ENCODE peak calls at places on chromosome 15, in four cellular contexts. One of them, this sample, is unnamed.
A peak's percentile ranks its signal among the peaks of the same experiment; 100 is the strongest.

GRCh38 chr15:55846108-55846707 is 103.3 kb upstream of the PRTG start:
- DNase-seq in HepG2: peak; percentile 69
- DNase-seq in SK-N-SH: peak; percentile 65
- DNase-seq in K562: peak; percentile 70
- DNase-seq in this sample: peak; percentile 29

GRCh38 chr15:91202510-91202909 is 102.5 kb downstream of the SV2B start:
- DNase-seq in SK-N-SH: no peak
- DNase-seq in HepG2: no peak
- DNase-seq in K562: no peak
- DNase-seq in this sample: no peak

GRCh38 chr15:27681038-27681437 is 418.1 kb downstream of the OCA2 start:
- DNase-seq in K562: no peak
- DNase-seq in HepG2: peak; percentile 18
- DNase-seq in SK-N-SH: peak; percentile 49
- DNase-seq in this sample: peak; percentile 90

GRCh38 chr15:51438526-51438925 is 97.1 kb downstream of the GLDN start:
- DNase-seq in SK-N-SH: no peak
- DNase-seq in K562: no peak
- DNase-seq in HepG2: no peak
- DNase-seq in this sample: no peak

GRCh38 chr15:74497584-74497983 is 36.6 kb upstream of the UBL7 start:
- DNase-seq in HepG2: no peak
- DNase-seq in K562: no peak
- DNase-seq in SK-N-SH: no peak
- DNase-seq in this sample: no peak

GRCh38 chr15:39855400-39855799 is 64.7 kb downstream of the GPR176 start:
- DNase-seq in K562: no peak
- DNase-seq in HepG2: no peak
- DNase-seq in SK-N-SH: no peak
- DNase-seq in this sample: no peak

GRCh38 chr15:26453914-26454313 is 319.0 kb downstream of the GABRB3 start:
- DNase-seq in K562: no peak
- DNase-seq in SK-N-SH: no peak
- DNase-seq in HepG2: no peak
- DNase-seq in this sample: peak; percentile 32

GRCh38 chr15:81410318-81410753 is 36.3 kb upstream of the TMC3 start:
- DNase-seq in K562: no peak
- DNase-seq in SK-N-SH: peak; percentile 57
- DNase-seq in HepG2: peak; percentile 20
- DNase-seq in this sample: peak; percentile 24

GRCh38 chr15:25775317-25775912 is 87.7 kb downstream of the ATP10A start:
- DNase-seq in SK-N-SH: no peak
- DNase-seq in K562: no peak
- DNase-seq in HepG2: peak; percentile 45
- DNase-seq in this sample: no peak

GRCh38 chr15:38864827-38865604 is 300.4 kb upstream of the RASGRP1 start:
- DNase-seq in HepG2: no peak
- DNase-seq in SK-N-SH: no peak
- DNase-seq in K562: no peak
- DNase-seq in this sample: no peak

GRCh38 chr15:93042211-93042610 is 46.8 kb downstream of the RGMA start:
- DNase-seq in HepG2: no peak
- DNase-seq in K562: no peak
- DNase-seq in SK-N-SH: no peak
- DNase-seq in this sample: no peak

GRCh38 chr15:100704281-100705055 is 102.1 kb downstream of the ASB7 start:
- DNase-seq in K562: no peak
- DNase-seq in SK-N-SH: no peak
- DNase-seq in HepG2: no peak
- DNase-seq in this sample: no peak

GRCh38 chr15:31392761-31393401 is 66.2 kb downstream of the KLF13 start:
- DNase-seq in K562: no peak
- DNase-seq in HepG2: no peak
- DNase-seq in SK-N-SH: no peak
- DNase-seq in this sample: no peak

GRCh38 chr15:44029940-44030568 is 165.0 kb downstream of the FRMD5 start:
- DNase-seq in HepG2: no peak
- DNase-seq in K562: no peak
- DNase-seq in SK-N-SH: no peak
- DNase-seq in this sample: no peak

GRCh38 chr15:98684441-98684840 is 36.1 kb downstream of the IGF1R start:
- DNase-seq in K562: no peak
- DNase-seq in HepG2: no peak
- DNase-seq in SK-N-SH: no peak
- DNase-seq in this sample: no peak

GRCh38 chr15:79680721-79681120 is 216.1 kb downstream of the MTHFS start:
- DNase-seq in HepG2: no peak
- DNase-seq in SK-N-SH: no peak
- DNase-seq in K562: no peak
- DNase-seq in this sample: no peak

GRCh38 chr15:48674876-48675275 is 29.4 kb upstream of the FBN1 start:
- DNase-seq in K562: no peak
- DNase-seq in SK-N-SH: no peak
- DNase-seq in HepG2: no peak
- DNase-seq in this sample: no peak

GRCh38 chr15:81074773-81075172 is 59.3 kb upstream of the CFAP161 start:
- DNase-seq in SK-N-SH: no peak
- DNase-seq in K562: no peak
- DNase-seq in HepG2: no peak
- DNase-seq in this sample: no peak

GRCh38 chr15:80426316-80426715 is 22.1 kb downstream of the ARNT2 start:
- DNase-seq in HepG2: no peak
- DNase-seq in SK-N-SH: no peak
- DNase-seq in K562: no peak
- DNase-seq in this sample: no peak

GRCh38 chr15:85543741-85544155 is 163.3 kb downstream of the AKAP13 start:
- DNase-seq in K562: no peak
- DNase-seq in SK-N-SH: no peak
- DNase-seq in HepG2: no peak
- DNase-seq in this sample: peak; percentile 52

GRCh38 chr15:91146728-91147127 is 46.7 kb downstream of the SV2B start:
- DNase-seq in K562: no peak
- DNase-seq in HepG2: no peak
- DNase-seq in SK-N-SH: no peak
- DNase-seq in this sample: no peak

GRCh38 chr15:31550211-31550848 is 223.7 kb downstream of the KLF13 start:
- DNase-seq in K562: no peak
- DNase-seq in SK-N-SH: no peak
- DNase-seq in HepG2: no peak
- DNase-seq in this sample: no peak

GRCh38 chr15:51484781-51485180 is 137.8 kb downstream of the DMXL2 start:
- DNase-seq in K562: no peak
- DNase-seq in HepG2: no peak
- DNase-seq in SK-N-SH: no peak
- DNase-seq in this sample: no peak

GRCh38 chr15:74397239-74398068 is 30.0 kb upstream of the CYP11A1 start:
- DNase-seq in HepG2: no peak
- DNase-seq in K562: no peak
- DNase-seq in SK-N-SH: no peak
- DNase-seq in this sample: no peak

GRCh38 chr15:55256281-55257013 is 33.2 kb downstream of the RAB27A start:
- DNase-seq in SK-N-SH: no peak
- DNase-seq in K562: no peak
- DNase-seq in HepG2: peak; percentile 5
- DNase-seq in this sample: no peak

GRCh38 chr15:63870043-63870394 is 36.3 kb upstream of the HERC1 start:
- DNase-seq in K562: no peak
- DNase-seq in HepG2: no peak
- DNase-seq in SK-N-SH: no peak
- DNase-seq in this sample: no peak

DNA sequence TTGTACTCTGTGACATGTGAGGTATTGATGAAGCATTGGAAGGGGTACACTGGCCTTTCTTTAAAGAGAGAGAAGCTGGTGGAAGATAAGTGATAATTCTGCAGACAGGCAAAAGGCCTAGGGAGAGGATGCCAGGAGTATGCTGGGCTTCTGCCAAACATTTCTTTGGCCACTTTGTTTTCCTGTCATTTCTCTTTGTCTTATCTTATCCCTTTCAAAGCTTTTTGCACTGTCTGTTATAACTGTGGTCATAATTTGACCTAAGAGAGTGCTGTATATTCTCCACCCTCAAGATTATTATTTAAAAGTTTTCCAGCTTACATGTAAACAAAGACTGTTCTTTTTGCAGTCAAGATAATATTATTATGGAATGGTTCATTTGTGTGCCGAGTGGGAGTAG is 109.6 kb upstream of the SEMA6D start:
- DNase-seq in SK-N-SH: peak; percentile 33
- DNase-seq in K562: no peak
- DNase-seq in HepG2: no peak
- DNase-seq in this sample: no peak
- TF ChIP-seq FOXJ3 in SK-N-SH: no peak
- TF ChIP-seq FOXJ3 in K562: no peak
- TF ChIP-seq FOXJ3 in HepG2: no peak
- TF ChIP-seq FOXJ3 in this sample: no peak

GRCh38 chr15:77858677-77859490 is 218.6 kb downstream of the TBC1D2B start:
- DNase-seq in K562: peak; percentile 30
- DNase-seq in HepG2: no peak
- DNase-seq in SK-N-SH: no peak
- DNase-seq in this sample: no peak
- TF ChIP-seq FOXJ3 in K562: no peak
- TF ChIP-seq FOXJ3 in HepG2: no peak
- TF ChIP-seq FOXJ3 in SK-N-SH: no peak
- TF ChIP-seq FOXJ3 in this sample: no peak

DNA sequence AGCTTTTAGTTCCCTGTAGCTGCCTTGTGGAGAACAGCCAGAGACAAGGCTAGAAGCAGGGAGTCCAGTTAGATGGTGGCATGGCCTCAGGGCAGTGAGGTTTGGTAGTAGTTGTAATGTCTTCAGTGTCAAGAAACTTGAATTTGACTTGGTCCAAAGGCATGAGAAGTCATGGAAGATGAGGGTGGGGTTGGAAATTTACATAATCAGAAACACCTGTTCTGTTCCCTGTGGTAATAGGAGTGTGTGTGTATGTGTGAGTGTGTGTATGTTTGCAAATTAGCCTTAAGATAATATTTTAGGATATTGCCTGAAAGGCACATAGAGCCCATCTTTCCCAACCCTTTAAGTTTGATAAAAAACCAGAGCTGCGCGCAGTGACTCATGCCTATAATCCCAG is 55.2 kb upstream of the GCNT3 start:
- DNase-seq in SK-N-SH: no peak
- DNase-seq in HepG2: no peak
- DNase-seq in K562: no peak
- DNase-seq in this sample: no peak
- TF ChIP-seq FOXJ3 in SK-N-SH: no peak
- TF ChIP-seq FOXJ3 in HepG2: no peak
- TF ChIP-seq FOXJ3 in K562: no peak
- TF ChIP-seq FOXJ3 in this sample: no peak

GRCh38 chr15:60840306-60840702 is 361.4 kb upstream of the ICE2 start:
- DNase-seq in HepG2: no peak
- DNase-seq in SK-N-SH: no peak
- DNase-seq in K562: no peak
- DNase-seq in this sample: no peak
- TF ChIP-seq FOXJ3 in HepG2: no peak
- TF ChIP-seq FOXJ3 in SK-N-SH: no peak
- TF ChIP-seq FOXJ3 in K562: no peak
- TF ChIP-seq FOXJ3 in this sample: no peak

DNA sequence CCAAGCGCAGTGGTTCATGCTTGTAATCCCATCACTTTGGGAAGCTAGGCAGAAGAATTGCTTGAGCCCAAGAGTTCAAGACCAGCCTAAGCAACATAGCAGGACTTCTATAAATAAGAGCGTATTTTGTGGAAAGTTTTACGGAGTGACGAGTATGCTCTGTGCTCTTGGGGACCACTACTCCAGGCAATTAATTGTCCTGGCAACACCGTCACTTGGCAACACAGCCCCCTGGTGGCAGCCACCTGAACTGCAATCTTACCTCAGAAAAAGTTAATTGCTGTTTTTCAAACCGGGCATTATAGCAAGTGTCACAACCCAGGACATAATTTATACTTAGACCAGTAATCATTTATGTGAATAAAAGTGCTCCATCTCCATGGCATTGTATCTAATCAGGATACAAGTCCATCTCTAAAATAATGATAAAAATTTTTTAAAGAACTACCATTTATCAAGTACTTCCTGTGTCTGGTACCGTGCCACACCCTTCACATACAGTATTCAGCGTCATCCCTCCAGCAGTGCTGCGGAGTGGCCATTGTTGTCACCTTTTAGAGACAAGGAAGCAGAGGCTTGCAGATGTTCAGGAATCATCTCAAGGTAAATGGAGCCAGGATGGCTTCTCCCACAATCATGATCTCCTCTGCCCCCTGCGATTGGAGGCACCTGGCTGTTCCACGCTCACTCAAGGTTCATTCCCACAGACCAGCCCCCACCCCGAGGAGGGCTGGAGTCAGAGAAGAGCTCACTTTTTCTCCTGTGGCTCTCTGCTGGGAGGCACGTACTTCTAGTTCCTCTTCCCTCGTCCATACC is 34.5 kb downstream of the PLA2G4D start:
- DNase-seq in K562: peak; percentile 79
- DNase-seq in SK-N-SH: peak; percentile 69
- DNase-seq in HepG2: peak; percentile 28
- DNase-seq in this sample: peak; percentile 83
- TF ChIP-seq FOXJ3 in K562: no peak
- TF ChIP-seq FOXJ3 in SK-N-SH: no peak
- TF ChIP-seq FOXJ3 in HepG2: peak; percentile 21
- TF ChIP-seq FOXJ3 in this sample: no peak

GRCh38 chr15:83010709-83011270 is 649 bp downstream of the C15orf40 start:
- DNase-seq in K562: peak; percentile 64
- DNase-seq in SK-N-SH: peak; percentile 88
- DNase-seq in HepG2: peak; percentile 62
- DNase-seq in this sample: peak; percentile 74
- TF ChIP-seq FOXJ3 in K562: no peak
- TF ChIP-seq FOXJ3 in SK-N-SH: no peak
- TF ChIP-seq FOXJ3 in HepG2: no peak
- TF ChIP-seq FOXJ3 in this sample: no peak

GRCh38 chr15:57333487-57333886 is 42.8 kb upstream of the CGNL1 start:
- DNase-seq in K562: no peak
- DNase-seq in HepG2: no peak
- DNase-seq in SK-N-SH: no peak
- DNase-seq in this sample: no peak
- TF ChIP-seq FOXJ3 in K562: no peak
- TF ChIP-seq FOXJ3 in HepG2: no peak
- TF ChIP-seq FOXJ3 in SK-N-SH: no peak
- TF ChIP-seq FOXJ3 in this sample: no peak

DNA sequence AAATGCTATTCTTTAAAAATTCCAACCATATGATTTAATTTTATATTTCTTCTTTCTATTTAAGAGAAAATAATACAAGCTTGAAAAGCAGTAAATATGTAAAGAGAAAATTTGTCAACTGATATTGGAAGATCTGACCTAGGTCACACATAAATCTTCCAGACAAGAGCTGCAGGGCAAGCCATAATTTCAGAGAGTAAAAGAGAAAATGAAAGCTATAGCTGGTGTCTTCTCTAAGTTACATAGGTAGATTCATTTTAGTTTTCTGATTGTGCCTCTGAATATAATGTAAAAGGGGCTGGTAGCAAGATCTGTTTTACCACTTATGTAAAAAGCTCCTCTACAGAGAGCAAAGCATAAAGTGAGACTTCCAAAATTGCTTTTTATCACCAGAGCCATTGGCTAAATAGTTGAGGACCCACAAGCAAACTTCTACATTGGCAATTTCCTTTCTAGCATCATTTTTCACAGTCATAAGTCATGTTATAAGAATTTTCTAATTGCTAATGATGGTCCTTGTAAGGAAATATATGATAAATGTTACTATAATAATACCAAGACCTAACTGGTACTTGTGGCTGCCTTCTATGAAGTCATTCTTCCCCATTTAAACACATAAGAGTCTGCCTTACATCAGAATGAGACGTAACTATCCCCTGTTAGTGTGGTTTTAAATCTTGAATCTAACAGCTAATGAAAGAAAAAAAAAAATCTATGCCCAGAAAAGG is 80.8 kb upstream of the SKOR1 start:
- DNase-seq in HepG2: no peak
- DNase-seq in K562: no peak
- DNase-seq in SK-N-SH: no peak
- DNase-seq in this sample: no peak
- TF ChIP-seq FOXJ3 in HepG2: no peak
- TF ChIP-seq FOXJ3 in K562: no peak
- TF ChIP-seq FOXJ3 in SK-N-SH: no peak
- TF ChIP-seq FOXJ3 in this sample: no peak